ENCODE peak calls at places on chromosomes 13 and 19, in seven cellular contexts. One of them, this sample, is unnamed.
A peak's percentile ranks its signal among the peaks of the same experiment; 100 is the strongest.

GRCh38 chr19:5369962-5370367 is 29.4 kb upstream of the PTPRS start:
- DNase-seq in lower leg skin: no peak
- DNase-seq in cardiac fibroblast: peak; percentile 39
- DNase-seq in type B pancreatic cell: peak; percentile 83
- DNase-seq in endodermal cell: peak; percentile 96
- DNase-seq in fibroblast of pulmonary artery: peak; percentile 28
- DNase-seq in GM06990: peak; percentile 28
- DNase-seq in this sample: peak; percentile 80

GRCh38 chr13:100887729-100888151 is 213.1 kb upstream of the TMTC4 start:
- DNase-seq in lower leg skin: no peak
- DNase-seq in cardiac fibroblast: peak; percentile 94
- DNase-seq in type B pancreatic cell: no peak
- DNase-seq in endodermal cell: peak; percentile 55
- DNase-seq in fibroblast of pulmonary artery: peak; percentile 77
- DNase-seq in GM06990: no peak
- DNase-seq in this sample: no peak

GRCh38 chr13:33033361-33033812 is 17.2 kb downstream of the KL start:
- DNase-seq in lower leg skin: no peak
- DNase-seq in cardiac fibroblast: no peak
- DNase-seq in type B pancreatic cell: no peak
- DNase-seq in endodermal cell: no peak
- DNase-seq in fibroblast of pulmonary artery: no peak
- DNase-seq in GM06990: no peak
- DNase-seq in this sample: peak; percentile 32

GRCh38 chr13:27024781-27025492 is 146.7 kb downstream of the USP12 start:
- DNase-seq in lower leg skin: no peak
- DNase-seq in cardiac fibroblast: no peak
- DNase-seq in type B pancreatic cell: no peak
- DNase-seq in endodermal cell: no peak
- DNase-seq in fibroblast of pulmonary artery: no peak
- DNase-seq in GM06990: no peak
- DNase-seq in this sample: no peak

GRCh38 chr19:48739400-48739825 is 997 bp downstream of the RASIP1 start:
- DNase-seq in lower leg skin: no peak
- DNase-seq in cardiac fibroblast: no peak
- DNase-seq in type B pancreatic cell: no peak
- DNase-seq in endodermal cell: peak; percentile 52
- DNase-seq in fibroblast of pulmonary artery: no peak
- DNase-seq in GM06990: no peak
- DNase-seq in this sample: no peak

GRCh38 chr13:28313579-28313978 is 175.2 kb downstream of the PAN3 start:
- DNase-seq in lower leg skin: no peak
- DNase-seq in cardiac fibroblast: peak; percentile 68
- DNase-seq in type B pancreatic cell: no peak
- DNase-seq in endodermal cell: peak; percentile 63
- DNase-seq in fibroblast of pulmonary artery: peak; percentile 77
- DNase-seq in GM06990: no peak
- DNase-seq in this sample: peak; percentile 41

GRCh38 chr13:95154441-95154886 is 146.8 kb downstream of the ABCC4 start:
- DNase-seq in lower leg skin: no peak
- DNase-seq in cardiac fibroblast: peak; percentile 79
- DNase-seq in type B pancreatic cell: no peak
- DNase-seq in endodermal cell: no peak
- DNase-seq in fibroblast of pulmonary artery: peak; percentile 49
- DNase-seq in GM06990: no peak
- DNase-seq in this sample: no peak

GRCh38 chr19:33671211-33671610 is 49.5 kb downstream of the CHST8 start:
- DNase-seq in lower leg skin: no peak
- DNase-seq in cardiac fibroblast: no peak
- DNase-seq in type B pancreatic cell: no peak
- DNase-seq in endodermal cell: no peak
- DNase-seq in fibroblast of pulmonary artery: no peak
- DNase-seq in GM06990: no peak
- DNase-seq in this sample: no peak

GRCh38 chr13:28685892-28686291 is 27.0 kb downstream of the POMP start:
- DNase-seq in lower leg skin: no peak
- DNase-seq in cardiac fibroblast: no peak
- DNase-seq in type B pancreatic cell: no peak
- DNase-seq in endodermal cell: no peak
- DNase-seq in fibroblast of pulmonary artery: no peak
- DNase-seq in GM06990: no peak
- DNase-seq in this sample: no peak

GRCh38 chr19:16801599-16801998 is 27.6 kb upstream of the SIN3B start:
- DNase-seq in lower leg skin: no peak
- DNase-seq in cardiac fibroblast: peak; percentile 82
- DNase-seq in type B pancreatic cell: no peak
- DNase-seq in endodermal cell: no peak
- DNase-seq in fibroblast of pulmonary artery: peak; percentile 48
- DNase-seq in GM06990: no peak
- DNase-seq in this sample: no peak
- TF ChIP-seq CTCF in lower leg skin: no peak
- TF ChIP-seq CTCF in cardiac fibroblast: peak; percentile 17
- TF ChIP-seq CTCF in type B pancreatic cell: no peak
- TF ChIP-seq CTCF in endodermal cell: no peak
- TF ChIP-seq CTCF in fibroblast of pulmonary artery: no peak
- TF ChIP-seq CTCF in GM06990: no peak
- TF ChIP-seq CTCF in this sample: no peak

GRCh38 chr13:61685683-61686013 is 270.0 kb upstream of the PCDH20 start:
- DNase-seq in lower leg skin: no peak
- DNase-seq in cardiac fibroblast: no peak
- DNase-seq in type B pancreatic cell: no peak
- DNase-seq in endodermal cell: peak; percentile 81
- DNase-seq in fibroblast of pulmonary artery: peak; percentile 6
- DNase-seq in GM06990: no peak
- DNase-seq in this sample: no peak
- TF ChIP-seq CTCF in lower leg skin: no peak
- TF ChIP-seq CTCF in cardiac fibroblast: no peak
- TF ChIP-seq CTCF in type B pancreatic cell: peak; percentile 56
- TF ChIP-seq CTCF in endodermal cell: peak; percentile 86
- TF ChIP-seq CTCF in fibroblast of pulmonary artery: no peak
- TF ChIP-seq CTCF in GM06990: no peak
- TF ChIP-seq CTCF in this sample: no peak

GRCh38 chr13:67736646-67737420 is 506.7 kb upstream of the PCDH9 start:
- DNase-seq in lower leg skin: no peak
- DNase-seq in cardiac fibroblast: peak; percentile 85
- DNase-seq in type B pancreatic cell: no peak
- DNase-seq in endodermal cell: peak; percentile 82
- DNase-seq in fibroblast of pulmonary artery: peak; percentile 52
- DNase-seq in GM06990: no peak
- DNase-seq in this sample: no peak
- TF ChIP-seq CTCF in lower leg skin: no peak
- TF ChIP-seq CTCF in cardiac fibroblast: no peak
- TF ChIP-seq CTCF in type B pancreatic cell: peak; percentile 76
- TF ChIP-seq CTCF in endodermal cell: peak; percentile 83
- TF ChIP-seq CTCF in fibroblast of pulmonary artery: peak; percentile 9
- TF ChIP-seq CTCF in GM06990: no peak
- TF ChIP-seq CTCF in this sample: no peak

GRCh38 chr19:42219812-42220750 is at the start of gene ZNF526:
- DNase-seq in lower leg skin: peak; percentile 97
- DNase-seq in cardiac fibroblast: peak; percentile 97
- DNase-seq in type B pancreatic cell: peak; percentile 99
- DNase-seq in endodermal cell: peak; percentile 100
- DNase-seq in fibroblast of pulmonary artery: peak; percentile 97
- DNase-seq in GM06990: peak; percentile 98
- DNase-seq in this sample: peak; percentile 99
- TF ChIP-seq CTCF in lower leg skin: peak; percentile 29
- TF ChIP-seq CTCF in cardiac fibroblast: no peak
- TF ChIP-seq CTCF in type B pancreatic cell: peak; percentile 22
- TF ChIP-seq CTCF in endodermal cell: peak; percentile 14
- TF ChIP-seq CTCF in fibroblast of pulmonary artery: no peak
- TF ChIP-seq CTCF in GM06990: no peak
- TF ChIP-seq CTCF in this sample: no peak

DNA sequence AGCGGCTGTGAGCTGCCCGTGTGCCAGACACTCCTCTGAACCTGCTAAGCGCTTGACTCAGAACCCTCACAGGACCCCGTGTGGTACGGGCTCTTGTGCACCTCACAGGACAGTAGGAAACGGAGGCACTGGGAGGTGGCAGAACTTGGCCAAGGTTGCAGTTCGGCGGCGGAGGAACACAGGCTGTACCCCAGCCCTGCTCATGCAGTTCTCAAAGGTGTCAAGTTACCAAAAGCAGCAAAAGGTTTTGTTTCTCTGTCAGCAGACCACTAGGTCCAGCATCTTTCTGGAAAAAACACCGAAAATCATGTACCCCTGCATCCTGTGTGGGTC is 21.6 kb downstream of the CFAP97D2 start:
- DNase-seq in lower leg skin: no peak
- DNase-seq in cardiac fibroblast: no peak
- DNase-seq in type B pancreatic cell: no peak
- DNase-seq in endodermal cell: no peak
- DNase-seq in fibroblast of pulmonary artery: peak; percentile 14
- DNase-seq in GM06990: no peak
- DNase-seq in this sample: no peak
- TF ChIP-seq CTCF in lower leg skin: no peak
- TF ChIP-seq CTCF in cardiac fibroblast: no peak
- TF ChIP-seq CTCF in type B pancreatic cell: no peak
- TF ChIP-seq CTCF in endodermal cell: no peak
- TF ChIP-seq CTCF in fibroblast of pulmonary artery: no peak
- TF ChIP-seq CTCF in GM06990: no peak
- TF ChIP-seq CTCF in this sample: no peak

This sample was measured in GM13976.